ENCODE peak calls at places on chromosomes 4 and X, in seven cellular contexts. K is upper lobe of right lung, Z is coronary artery, M is fibroblast of lung, Q is suprapubic skin, L is heart right ventricle, T is GM23338. W is an unnamed sample.
A peak's percentile ranks its signal among the peaks of the same experiment; 100 is the strongest.

GRCh38 chrX:74924449-74925209 is 623 bp downstream of the NEXMIF start:
- DNase-seq in K (peak; percentile 73), Z (no peak), M (peak; percentile 0), Q (peak; percentile 58), L (peak; percentile 17), T (peak; percentile 50), W (peak; percentile 25)

GRCh38 chr4:104451573-104451972 is 43.1 kb downstream of the CXXC4 start:
- DNase-seq in K (no peak), Z (no peak), M (peak; percentile 44), Q (no peak), L (no peak), T (peak; percentile 55), W (peak; percentile 48)

GRCh38 chr4:20017035-20017434 is 234.7 kb upstream of the SLIT2 start:
- DNase-seq in K (no peak), Z (no peak), M (peak; percentile 67), Q (no peak), L (no peak), T (no peak), W (peak; percentile 89)

GRCh38 chrX:11886745-11887144 is 128.7 kb downstream of the MSL3 start:
- DNase-seq in K (no peak), Z (no peak), M (no peak), Q (no peak), L (no peak), T (no peak), W (peak; percentile 37)

GRCh38 chr4:51842167-51842553 is 793 bp upstream of the DCUN1D4 start:
- DNase-seq in K (no peak), Z (no peak), M (peak; percentile 42), Q (no peak), L (peak; percentile 14), T (no peak), W (peak; percentile 42)

GRCh38 chr4:157992948-157993839 is 179.6 kb downstream of the GASK1B start:
- DNase-seq in K (no peak), Z (no peak), M (no peak), Q (no peak), L (no peak), T (no peak), W (no peak)

GRCh38 chr4:37837446-37837845 is 11.0 kb downstream of the PGM2 start:
- DNase-seq in K (no peak), Z (no peak), M (peak; percentile 31), Q (no peak), L (no peak), T (no peak), W (no peak)

GRCh38 chr4:154660052-154660451 is 47.6 kb upstream of the FGG start:
- DNase-seq in K (no peak), Z (no peak), M (peak; percentile 53), Q (no peak), L (no peak), T (no peak), W (peak; percentile 63)

GRCh38 chr4:100008048-100008447 is 58.0 kb upstream of the H2AZ1 start:
- DNase-seq in K (no peak), Z (no peak), M (peak; percentile 15), Q (no peak), L (no peak), T (no peak), W (no peak)

GRCh38 chr4:146346276-146346675 is 131.9 kb downstream of the REELD1 start:
- DNase-seq in K (no peak), Z (no peak), M (no peak), Q (no peak), L (no peak), T (no peak), W (no peak)

GRCh38 chrX:43885617-43886016 is 3.4 kb upstream of the MAOB start:
- DNase-seq in K (no peak), Z (no peak), M (no peak), Q (no peak), L (no peak), T (no peak), W (no peak)

GRCh38 chr4:57040510-57040909 is 61.8 kb downstream of the POLR2B start:
- DNase-seq in K (no peak), Z (no peak), M (no peak), Q (no peak), L (no peak), T (peak; percentile 4), W (no peak)

GRCh38 chr4:105637409-105638258 is 70.9 kb downstream of the INTS12 start:
- DNase-seq in K (peak; percentile 67), Z (no peak), M (peak; percentile 68), Q (peak; percentile 77), L (peak; percentile 43), T (no peak), W (peak; percentile 68)

GRCh38 chrX:97074400-97074799 is 190.7 kb downstream of the RPA4 start:
- DNase-seq in K (no peak), Z (no peak), M (peak; percentile 1), Q (no peak), L (no peak), T (no peak), W (no peak)

GRCh38 chrX:33178690-33179089 is 32.7 kb downstream of the DMD start:
- DNase-seq in K (no peak), Z (no peak), M (no peak), Q (no peak), L (no peak), T (no peak), W (no peak)

GRCh38 chr4:11297201-11297600 is 131.5 kb downstream of the HS3ST1 start:
- DNase-seq in K (no peak), Z (no peak), M (no peak), Q (no peak), L (no peak), T (no peak), W (no peak)

GRCh38 chr4:120749445-120750151 is 172.9 kb downstream of the PRDM5 start:
- DNase-seq in K (no peak), Z (no peak), M (no peak), Q (no peak), L (no peak), T (no peak), W (no peak)

GRCh38 chr4:151199496-151200190 is 77.3 kb upstream of the PRSS48 start:
- DNase-seq in K (no peak), Z (no peak), M (no peak), Q (no peak), L (peak; percentile 23), T (no peak), W (no peak)

GRCh38 chr4:72525938-72526337 is 43.1 kb downstream of the ADAMTS3 start:
- DNase-seq in K (peak; percentile 60), Z (no peak), M (peak; percentile 88), Q (no peak), L (peak; percentile 74), T (no peak), W (peak; percentile 81)

GRCh38 chrX:78946178-78946896 is 1.1 kb downstream of the P2RY10 start:
- DNase-seq in K (no peak), Z (no peak), M (no peak), Q (no peak), L (no peak), T (no peak), W (no peak)

GRCh38 chrX:78944351-78944750 is 840 bp upstream of the P2RY10 start:
- DNase-seq in K (no peak), Z (no peak), M (no peak), Q (no peak), L (no peak), T (no peak), W (no peak)

GRCh38 chrX:78945186-78945912 is at the start of gene P2RY10:
- DNase-seq in K (no peak), Z (no peak), M (no peak), Q (no peak), L (no peak), T (no peak), W (no peak)

GRCh38 chrX:78950157-78950556 is 5.0 kb downstream of the P2RY10 start:
- DNase-seq in K (no peak), Z (no peak), M (no peak), Q (no peak), L (no peak), T (no peak), W (no peak)
- H3K27ac ChIP-seq in K (no peak overlapping the region), Z (no peak overlapping the region), M (no peak overlapping the region), Q (no peak overlapping the region), L (no peak overlapping the region), T (no peak overlapping the region), W (no peak overlapping the region)

GRCh38 chr4:183506389-183506735 is 1.5 kb downstream of the ING2 start:
- DNase-seq in K (no peak), Z (no peak), M (no peak), Q (no peak), L (no peak), T (no peak), W (no peak)

GRCh38 chr4:183504930-183505555 is at the start of gene ING2:
- DNase-seq in K (no peak), Z (no peak), M (no peak), Q (peak; percentile 82), L (no peak), T (peak; percentile 79), W (peak; percentile 76)

GRCh38 chr4:183505556-183506388 is 914 bp downstream of the ING2 start:
- DNase-seq in K (peak; percentile 94), Z (peak; percentile 93), M (peak; percentile 87), Q (peak; percentile 93), L (peak; percentile 85), T (peak; percentile 96), W (peak; percentile 84)

GRCh38 chr4:183507928-183508327 is 3.1 kb downstream of the ING2 start:
- DNase-seq in K (no peak), Z (no peak), M (no peak), Q (no peak), L (no peak), T (no peak), W (peak; percentile 31)

GRCh38 chr4:183508693-183509092 is 3.8 kb downstream of the ING2 start:
- DNase-seq in K (no peak), Z (no peak), M (no peak), Q (no peak), L (no peak), T (no peak), W (no peak)
- H3K4me3 ChIP-seq in K (no peak overlapping the region), Z (no peak overlapping the region), M (no peak overlapping the region), Q (no peak overlapping the region), L (no peak overlapping the region), T (no peak overlapping the region), W (no peak overlapping the region)

GRCh38 chr4:17681921-17682566 is 67.6 kb downstream of the MED28 start:
- DNase-seq in K (no peak), Z (no peak), M (no peak), Q (no peak), L (no peak), T (no peak), W (no peak)

GRCh38 chr4:17688011-17688441 is 73.6 kb downstream of the MED28 start:
- DNase-seq in K (no peak), Z (no peak), M (no peak), Q (no peak), L (no peak), T (no peak), W (no peak)

GRCh38 chr4:17690135-17690534 is 75.7 kb downstream of the MED28 start:
- DNase-seq in K (no peak), Z (no peak), M (no peak), Q (no peak), L (no peak), T (no peak), W (no peak)

GRCh38 chr4:17690898-17691297 is 76.5 kb downstream of the MED28 start:
- DNase-seq in K (no peak), Z (no peak), M (no peak), Q (no peak), L (no peak), T (no peak), W (no peak)

GRCh38 chr4:17687237-17687857 is 72.9 kb downstream of the MED28 start:
- DNase-seq in K (no peak), Z (no peak), M (no peak), Q (no peak), L (no peak), T (no peak), W (no peak)
- TF ChIP-seq CTCF in K (no peak), Z (no peak), M (no peak), Q (no peak), L (no peak), T (no peak), W (no peak)

GRCh38 chr4:47493238-47494123 is 8.4 kb downstream of the ATP10D start:
- DNase-seq in K (no peak), Z (no peak), M (no peak), Q (no peak), L (no peak), T (no peak), W (no peak)
- H3K27ac ChIP-seq in K (no peak overlapping the region), Z (no peak overlapping the region), M (no peak overlapping the region), Q (no peak overlapping the region), L (no peak overlapping the region), T (no peak overlapping the region), W (no peak overlapping the region)

W was measured in cardiac muscle cell.